ENCODE peak calls at places on chromosomes 7 and 10, in six cellular contexts. F, B, H, Z, U and D are unnamed samples.

GRCh38 chr10:77289027-77289501 is 348.5 kb downstream of the KCNMA1 start:
- DNase-seq in Z (no peak), U (no peak), F (no peak), H (no peak), B (no peak), D (no peak)

GRCh38 chr7:28116034-28116433 is 64.6 kb downstream of the JAZF1 start:
- DNase-seq in F (no peak), B (no peak), H (no peak), U (no peak), Z (no peak), D (no peak)

GRCh38 chr10:1061930-1062769 is 6.0 kb downstream of the WDR37 start:
- DNase-seq in U (peak; percentile 71), F (no peak), H (no peak), Z (no peak), B (no peak), D (no peak)

GRCh38 chr10:89591796-89592271 is 53.2 kb downstream of the PANK1 start:
- DNase-seq in U (no peak), H (peak; percentile 35), F (no peak), B (no peak), Z (no peak), D (no peak)

GRCh38 chr7:78095549-78095948 is 297.0 kb downstream of the PHTF2 start:
- DNase-seq in U (peak; percentile 18), F (no peak), B (no peak), H (no peak), Z (no peak), D (no peak)

GRCh38 chr10:110364531-110364937 is 59.8 kb upstream of the SMNDC1 start:
- DNase-seq in B (no peak), F (no peak), Z (no peak), H (no peak), U (no peak), D (no peak)

GRCh38 chr10:88833722-88834121 is 17.9 kb downstream of the ANKRD22 start:
- DNase-seq in Z (no peak), H (no peak), B (no peak), F (no peak), U (no peak), D (no peak)

GRCh38 chr10:124468624-124469023 is 7.0 kb downstream of the LHPP start:
- DNase-seq in H (no peak), B (no peak), F (no peak), Z (no peak), U (no peak), D (no peak)

GRCh38 chr7:116591202-116592040 is 66.6 kb downstream of the CAV1 start:
- DNase-seq in F (no peak), U (peak; percentile 76), Z (no peak), H (no peak), B (no peak), D (no peak)

GRCh38 chr7:158676171-158676840 is 28.3 kb downstream of the NCAPG2 start:
- DNase-seq in Z (no peak), H (no peak), U (no peak), B (no peak), F (no peak), D (no peak)
- H3K36me3 ChIP-seq in Z (peaks cover 95% of the 10 kb centered on the region), H (peaks cover 6% of the 10 kb centered on the region), U (peaks cover 3% of the 10 kb centered on the region), B (no peaks in the 10 kb centered on the region), F (peaks cover 6% of the 10 kb centered on the region), D (peaks cover 17% of the 10 kb centered on the region)

GRCh38 chr7:1475991-1476390 is 16.7 kb upstream of the MICALL2 start:
- DNase-seq in U (no peak), Z (no peak), F (no peak), B (no peak), H (no peak), D (no peak)

GRCh38 chr7:1476859-1477258 is 17.6 kb upstream of the MICALL2 start:
- DNase-seq in U (no peak), Z (no peak), H (no peak), B (no peak), F (no peak), D (no peak)

GRCh38 chr7:1480670-1481069 is 21.4 kb upstream of the MICALL2 start:
- DNase-seq in U (no peak), Z (no peak), F (no peak), H (no peak), B (no peak), D (no peak)

GRCh38 chr7:1479287-1479686 is 20.0 kb upstream of the MICALL2 start:
- DNase-seq in F (no peak), H (no peak), B (no peak), Z (no peak), U (no peak), D (no peak)

GRCh38 chr7:1478480-1478879 is 19.2 kb upstream of the MICALL2 start:
- DNase-seq in U (no peak), F (no peak), Z (no peak), H (no peak), B (no peak), D (no peak)
- H3K36me3 ChIP-seq in U (peaks cover 47% of the 10 kb centered on the region), F (peaks cover 36% of the 10 kb centered on the region), Z (peaks cover 100% of the 10 kb centered on the region), H (peaks cover 91% of the 10 kb centered on the region), B (peaks cover 5% of the 10 kb centered on the region), D (peaks cover 8% of the 10 kb centered on the region)

GRCh38 chr7:151132461-151133205 is 34.9 kb downstream of the GBX1 start:
- DNase-seq in F (no peak), Z (no peak), U (no peak), B (no peak), H (no peak), D (no peak)

GRCh38 chr7:151135525-151135845 is 32.0 kb downstream of the GBX1 start:
- DNase-seq in H (no peak), Z (peak; percentile 41), F (no peak), U (no peak), B (no peak), D (no peak)

GRCh38 chr7:151133266-151133985 is 34.1 kb downstream of the GBX1 start:
- DNase-seq in F (no peak), U (no peak), H (no peak), B (no peak), Z (peak; percentile 45), D (no peak)

GRCh38 chr7:151134743-151135524 is 32.6 kb downstream of the GBX1 start:
- DNase-seq in F (no peak), U (no peak), H (no peak), B (no peak), Z (peak; percentile 51), D (no peak)

DNA sequence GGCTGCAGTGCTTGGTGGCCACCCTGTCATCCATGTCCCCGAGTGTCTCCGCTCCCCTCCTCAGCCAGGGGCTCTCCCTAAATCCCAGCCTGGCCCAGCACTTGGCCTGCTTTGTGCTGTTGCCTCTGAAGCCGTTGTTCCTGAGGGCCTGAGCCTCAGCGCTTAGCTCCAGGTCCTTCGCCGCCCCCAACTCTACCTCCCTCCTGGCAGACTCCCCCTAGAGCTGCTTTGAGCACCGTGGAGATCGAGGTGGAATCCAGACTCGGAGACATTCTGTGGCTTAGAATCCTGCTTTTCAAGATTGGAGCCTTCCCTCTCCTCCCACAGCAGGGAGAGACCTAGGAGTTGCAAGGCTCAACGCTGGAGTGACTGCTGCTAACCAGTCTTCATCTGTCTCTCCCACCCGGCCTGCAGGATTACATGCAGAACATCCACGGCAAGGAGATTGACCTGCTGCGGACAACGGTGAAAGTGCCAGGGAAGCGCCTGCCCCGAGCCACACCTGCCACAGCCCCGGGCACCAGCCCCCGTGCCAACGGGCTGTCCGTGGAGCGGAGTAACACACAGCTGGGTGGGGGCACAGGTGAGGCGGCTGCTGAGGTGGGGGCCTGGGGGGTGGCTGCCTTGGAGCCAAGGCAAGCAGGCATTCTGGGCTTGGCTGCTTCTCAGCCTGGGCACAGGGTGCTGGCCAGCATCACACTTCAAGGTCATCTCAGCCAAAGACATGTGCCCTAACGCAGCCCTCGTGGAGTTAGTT is 33.3 kb downstream of the GBX1 start:
- DNase-seq in Z (peak; percentile 70), B (no peak), H (no peak), F (no peak), U (no peak), D (no peak)
- H3K36me3 ChIP-seq in Z (peaks cover 100% of the 10 kb centered on the region), B (no peaks in the 10 kb centered on the region), H (peaks cover 88% of the 10 kb centered on the region), F (peaks cover 18% of the 10 kb centered on the region), U (peaks cover 73% of the 10 kb centered on the region), D (peaks cover 2% of the 10 kb centered on the region)

DNA sequence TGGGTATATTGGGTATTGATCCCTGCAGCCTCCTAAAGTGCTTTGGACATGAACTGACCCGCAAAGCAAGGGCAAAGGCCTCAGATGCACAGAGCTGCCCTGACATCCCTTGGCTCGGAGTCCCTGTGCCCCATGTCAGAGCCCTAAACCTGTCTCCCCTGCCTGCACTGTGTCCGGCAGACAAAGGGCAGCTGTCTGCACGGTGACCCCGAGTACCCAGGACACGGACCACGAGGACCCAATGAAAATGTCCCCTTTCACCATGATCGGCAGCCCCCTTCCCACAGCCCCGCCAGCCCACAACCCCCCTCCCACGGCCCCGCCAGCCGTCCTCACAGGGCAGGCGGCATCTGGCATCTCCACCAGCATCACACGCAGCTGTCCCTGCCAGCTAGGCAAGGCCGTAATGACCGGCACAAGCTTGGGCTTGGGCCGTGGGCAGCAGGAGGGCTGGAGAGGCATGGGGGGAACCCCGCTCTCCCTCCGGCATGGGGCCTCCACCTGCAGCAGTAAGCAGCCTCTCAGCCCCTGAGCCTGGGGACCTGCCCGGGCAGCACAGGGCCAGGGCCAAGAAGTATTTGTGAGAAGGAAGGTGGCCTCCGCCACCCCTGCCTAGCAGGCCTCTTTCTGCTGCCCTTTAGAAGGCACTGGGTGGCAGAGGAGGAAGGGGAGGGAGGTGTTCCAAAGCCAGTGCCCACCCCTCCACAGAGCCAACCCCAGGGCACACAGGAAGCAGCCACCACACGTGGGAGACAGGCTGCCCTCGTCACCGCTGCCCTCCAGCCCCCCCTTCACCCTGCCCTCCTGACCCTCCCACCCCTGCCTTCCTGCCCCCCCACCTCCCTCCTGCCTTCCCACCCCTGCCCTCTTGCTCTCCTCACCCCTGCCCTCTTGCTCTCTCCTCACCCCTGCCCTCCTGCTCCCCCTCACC is 10.1 kb downstream of the NUDT1 start:
- DNase-seq in H (no peak), U (no peak), B (no peak), Z (peak; percentile 75), F (no peak), D (no peak)
- H3K36me3 ChIP-seq in H (peaks cover 36% of the 10 kb centered on the region), U (peaks cover 8% of the 10 kb centered on the region), B (no peaks in the 10 kb centered on the region), Z (peaks cover 65% of the 10 kb centered on the region), F (peaks cover 34% of the 10 kb centered on the region), D (no peaks in the 10 kb centered on the region)